ENCODE peak calls at places on chromosome 15, in six cellular contexts. S is ecto neural progenitor cell, D is GOT3, Q is mesendoderm, O is H4, T is gastrocnemius medialis. U is an unnamed sample.
A peak's percentile ranks its signal among the peaks of the same experiment; 100 is the strongest.

GRCh38 chr15:69996842-69997478 is 100.8 kb downstream of the TLE3 start:
- DNase-seq in S (no peak), D (no peak), Q (no peak), O (no peak), T (no peak), U (no peak)

GRCh38 chr15:78906310-78906608 is 33.6 kb downstream of the MORF4L1 start:
- DNase-seq in S (no peak), D (no peak), Q (no peak), O (peak; percentile 42), T (no peak), U (no peak)

GRCh38 chr15:60649845-60650548 is 171.1 kb upstream of the ICE2 start:
- DNase-seq in S (no peak), D (no peak), Q (peak; percentile 71), O (peak; percentile 56), T (peak; percentile 22), U (no peak)

GRCh38 chr15:47473857-47474256 is 243.4 kb upstream of the SEMA6D start:
- DNase-seq in S (no peak), D (no peak), Q (no peak), O (no peak), T (peak; percentile 40), U (no peak)

GRCh38 chr15:80384442-80384841 is 19.7 kb upstream of the ARNT2 start:
- DNase-seq in S (no peak), D (no peak), Q (no peak), O (no peak), T (no peak), U (no peak)

GRCh38 chr15:69253156-69253555 is 45.6 kb upstream of the PAQR5 start:
- DNase-seq in S (no peak), D (no peak), Q (no peak), O (peak; percentile 74), T (no peak), U (peak; percentile 91)

GRCh38 chr15:76795217-76795616 is 109.9 kb downstream of the SCAPER start:
- DNase-seq in S (no peak), D (no peak), Q (no peak), O (no peak), T (no peak), U (no peak)

GRCh38 chr15:95085056-95085455 is 853.7 kb downstream of the MCTP2 start:
- DNase-seq in S (no peak), D (no peak), Q (peak; percentile 4), O (no peak), T (no peak), U (peak; percentile 4)

GRCh38 chr15:69145694-69146492 is 14.5 kb upstream of the GLCE start:
- DNase-seq in S (no peak), D (no peak), Q (no peak), O (no peak), T (no peak), U (peak; percentile 50)

GRCh38 chr15:60326824-60327654 is 70.7 kb downstream of the ANXA2 start:
- DNase-seq in S (no peak), D (no peak), Q (peak; percentile 62), O (peak; percentile 42), T (no peak), U (peak; percentile 80)

GRCh38 chr15:62769604-62770003 is 272.9 kb upstream of the TPM1 start:
- DNase-seq in S (no peak), D (no peak), Q (no peak), O (peak; percentile 43), T (no peak), U (no peak)

GRCh38 chr15:66619152-66619903 is 53.5 kb upstream of the LCTL start:
- DNase-seq in S (peak; percentile 87), D (peak; percentile 41), Q (peak; percentile 91), O (peak; percentile 64), T (peak; percentile 61), U (peak; percentile 69)

GRCh38 chr15:69997701-69998273 is 99.9 kb downstream of the TLE3 start:
- DNase-seq in S (no peak), D (no peak), Q (no peak), O (peak; percentile 54), T (peak; percentile 19), U (peak; percentile 39)

GRCh38 chr15:73751896-73752816 is 995 bp downstream of the INSYN1 start:
- DNase-seq in S (peak; percentile 67), D (no peak), Q (no peak), O (no peak), T (no peak), U (no peak)

GRCh38 chr15:84878504-84878903 is 6.0 kb upstream of the SLC28A1 start:
- DNase-seq in S (peak; percentile 69), D (no peak), Q (peak; percentile 83), O (peak; percentile 37), T (peak; percentile 74), U (peak; percentile 70)

GRCh38 chr15:41259546-41260189 is 28.6 kb downstream of the CHP1 start:
- DNase-seq in S (no peak), D (no peak), Q (no peak), O (no peak), T (no peak), U (no peak)